ENCODE peak calls at places on chromosomes 5 and 9, in nine cellular contexts. One of them, this sample, is unnamed.

GRCh38 chr5:78995521-78995920 is 10.4 kb upstream of the ARSB start:
- DNase-seq in ACHN: no peak
- DNase-seq in activated effector memory CD4-positive, alpha-beta T cell treated with Interleukin-2 at 50 U/mL for 16 hours: no peak
- DNase-seq in activated CD4-positive, CD25-positive, alpha-beta regulatory T cell: no peak
- DNase-seq in brain microvascular endothelial cell: no peak
- DNase-seq in cardiac muscle cell: no peak
- DNase-seq in stimulated activated naive B cell treated with anti-CD40 and anti-IgM and Interleukin-4, amounts not matched to agents 10 μg/mL and 1 μg/mL and 100 μg/mL, for 72 hours: no peak
- DNase-seq in stimulated activated CD8-positive, alpha-beta memory T cell treated with anti-CD3 and anti-CD28 coated beads, Interleukin-15, amount 100 ng/mL, for 24 hours: no peak
- DNase-seq in T-helper 2 cell: no peak
- DNase-seq in this sample: no peak

GRCh38 chr5:111254613-111255012 is 30.4 kb downstream of the CAMK4 start:
- DNase-seq in ACHN: peak; percentile 2
- DNase-seq in activated effector memory CD4-positive, alpha-beta T cell treated with Interleukin-2 at 50 U/mL for 16 hours: peak; percentile 13
- DNase-seq in activated CD4-positive, CD25-positive, alpha-beta regulatory T cell: no peak
- DNase-seq in brain microvascular endothelial cell: peak; percentile 9
- DNase-seq in cardiac muscle cell: no peak
- DNase-seq in stimulated activated naive B cell treated with anti-CD40 and anti-IgM and Interleukin-4, amounts not matched to agents 10 μg/mL and 1 μg/mL and 100 μg/mL, for 72 hours: peak; percentile 61
- DNase-seq in stimulated activated CD8-positive, alpha-beta memory T cell treated with anti-CD3 and anti-CD28 coated beads, Interleukin-15, amount 100 ng/mL, for 24 hours: no peak
- DNase-seq in T-helper 2 cell: no peak
- DNase-seq in this sample: peak; percentile 96

GRCh38 chr5:95843733-95844223 is 21.3 kb upstream of the GLRX start:
- DNase-seq in ACHN: no peak
- DNase-seq in activated effector memory CD4-positive, alpha-beta T cell treated with Interleukin-2 at 50 U/mL for 16 hours: no peak
- DNase-seq in activated CD4-positive, CD25-positive, alpha-beta regulatory T cell: no peak
- DNase-seq in brain microvascular endothelial cell: no peak
- DNase-seq in cardiac muscle cell: no peak
- DNase-seq in stimulated activated naive B cell treated with anti-CD40 and anti-IgM and Interleukin-4, amounts not matched to agents 10 μg/mL and 1 μg/mL and 100 μg/mL, for 72 hours: no peak
- DNase-seq in stimulated activated CD8-positive, alpha-beta memory T cell treated with anti-CD3 and anti-CD28 coated beads, Interleukin-15, amount 100 ng/mL, for 24 hours: no peak
- DNase-seq in T-helper 2 cell: no peak
- DNase-seq in this sample: no peak

GRCh38 chr5:2753452-2754409 is 2.3 kb upstream of the IRX2 start:
- DNase-seq in ACHN: no peak
- DNase-seq in activated effector memory CD4-positive, alpha-beta T cell treated with Interleukin-2 at 50 U/mL for 16 hours: no peak
- DNase-seq in activated CD4-positive, CD25-positive, alpha-beta regulatory T cell: no peak
- DNase-seq in brain microvascular endothelial cell: no peak
- DNase-seq in cardiac muscle cell: peak; percentile 30
- DNase-seq in stimulated activated naive B cell treated with anti-CD40 and anti-IgM and Interleukin-4, amounts not matched to agents 10 μg/mL and 1 μg/mL and 100 μg/mL, for 72 hours: no peak
- DNase-seq in stimulated activated CD8-positive, alpha-beta memory T cell treated with anti-CD3 and anti-CD28 coated beads, Interleukin-15, amount 100 ng/mL, for 24 hours: no peak
- DNase-seq in T-helper 2 cell: no peak
- DNase-seq in this sample: no peak

GRCh38 chr5:2877520-2877919 is 126.0 kb upstream of the IRX2 start:
- DNase-seq in ACHN: no peak
- DNase-seq in activated effector memory CD4-positive, alpha-beta T cell treated with Interleukin-2 at 50 U/mL for 16 hours: no peak
- DNase-seq in activated CD4-positive, CD25-positive, alpha-beta regulatory T cell: no peak
- DNase-seq in brain microvascular endothelial cell: no peak
- DNase-seq in cardiac muscle cell: no peak
- DNase-seq in stimulated activated naive B cell treated with anti-CD40 and anti-IgM and Interleukin-4, amounts not matched to agents 10 μg/mL and 1 μg/mL and 100 μg/mL, for 72 hours: no peak
- DNase-seq in stimulated activated CD8-positive, alpha-beta memory T cell treated with anti-CD3 and anti-CD28 coated beads, Interleukin-15, amount 100 ng/mL, for 24 hours: no peak
- DNase-seq in T-helper 2 cell: no peak
- DNase-seq in this sample: no peak

GRCh38 chr9:99166149-99166548 is 55.6 kb downstream of the ALG2 start:
- DNase-seq in ACHN: no peak
- DNase-seq in activated effector memory CD4-positive, alpha-beta T cell treated with Interleukin-2 at 50 U/mL for 16 hours: no peak
- DNase-seq in activated CD4-positive, CD25-positive, alpha-beta regulatory T cell: no peak
- DNase-seq in brain microvascular endothelial cell: no peak
- DNase-seq in cardiac muscle cell: no peak
- DNase-seq in stimulated activated naive B cell treated with anti-CD40 and anti-IgM and Interleukin-4, amounts not matched to agents 10 μg/mL and 1 μg/mL and 100 μg/mL, for 72 hours: no peak
- DNase-seq in stimulated activated CD8-positive, alpha-beta memory T cell treated with anti-CD3 and anti-CD28 coated beads, Interleukin-15, amount 100 ng/mL, for 24 hours: no peak
- DNase-seq in T-helper 2 cell: no peak
- DNase-seq in this sample: no peak

GRCh38 chr9:38263534-38263933 is 129.0 kb upstream of the ALDH1B1 start:
- DNase-seq in ACHN: peak; percentile 45
- DNase-seq in activated effector memory CD4-positive, alpha-beta T cell treated with Interleukin-2 at 50 U/mL for 16 hours: no peak
- DNase-seq in activated CD4-positive, CD25-positive, alpha-beta regulatory T cell: no peak
- DNase-seq in brain microvascular endothelial cell: peak; percentile 16
- DNase-seq in cardiac muscle cell: no peak
- DNase-seq in stimulated activated naive B cell treated with anti-CD40 and anti-IgM and Interleukin-4, amounts not matched to agents 10 μg/mL and 1 μg/mL and 100 μg/mL, for 72 hours: no peak
- DNase-seq in stimulated activated CD8-positive, alpha-beta memory T cell treated with anti-CD3 and anti-CD28 coated beads, Interleukin-15, amount 100 ng/mL, for 24 hours: no peak
- DNase-seq in T-helper 2 cell: no peak
- DNase-seq in this sample: no peak

GRCh38 chr5:19745247-19745646 is 242.8 kb downstream of the CDH18 start:
- DNase-seq in ACHN: no peak
- DNase-seq in activated effector memory CD4-positive, alpha-beta T cell treated with Interleukin-2 at 50 U/mL for 16 hours: no peak
- DNase-seq in activated CD4-positive, CD25-positive, alpha-beta regulatory T cell: no peak
- DNase-seq in brain microvascular endothelial cell: no peak
- DNase-seq in cardiac muscle cell: no peak
- DNase-seq in stimulated activated naive B cell treated with anti-CD40 and anti-IgM and Interleukin-4, amounts not matched to agents 10 μg/mL and 1 μg/mL and 100 μg/mL, for 72 hours: no peak
- DNase-seq in stimulated activated CD8-positive, alpha-beta memory T cell treated with anti-CD3 and anti-CD28 coated beads, Interleukin-15, amount 100 ng/mL, for 24 hours: no peak
- DNase-seq in T-helper 2 cell: no peak
- DNase-seq in this sample: no peak

GRCh38 chr9:81626511-81626910 is 62.8 kb downstream of the TLE1 start:
- DNase-seq in ACHN: no peak
- DNase-seq in activated effector memory CD4-positive, alpha-beta T cell treated with Interleukin-2 at 50 U/mL for 16 hours: no peak
- DNase-seq in activated CD4-positive, CD25-positive, alpha-beta regulatory T cell: no peak
- DNase-seq in brain microvascular endothelial cell: no peak
- DNase-seq in cardiac muscle cell: no peak
- DNase-seq in stimulated activated naive B cell treated with anti-CD40 and anti-IgM and Interleukin-4, amounts not matched to agents 10 μg/mL and 1 μg/mL and 100 μg/mL, for 72 hours: no peak
- DNase-seq in stimulated activated CD8-positive, alpha-beta memory T cell treated with anti-CD3 and anti-CD28 coated beads, Interleukin-15, amount 100 ng/mL, for 24 hours: no peak
- DNase-seq in T-helper 2 cell: no peak
- DNase-seq in this sample: no peak

GRCh38 chr5:7947301-7947700 is 78.4 kb downstream of the MTRR start:
- DNase-seq in ACHN: no peak
- DNase-seq in activated effector memory CD4-positive, alpha-beta T cell treated with Interleukin-2 at 50 U/mL for 16 hours: no peak
- DNase-seq in activated CD4-positive, CD25-positive, alpha-beta regulatory T cell: no peak
- DNase-seq in brain microvascular endothelial cell: no peak
- DNase-seq in cardiac muscle cell: no peak
- DNase-seq in stimulated activated naive B cell treated with anti-CD40 and anti-IgM and Interleukin-4, amounts not matched to agents 10 μg/mL and 1 μg/mL and 100 μg/mL, for 72 hours: no peak
- DNase-seq in stimulated activated CD8-positive, alpha-beta memory T cell treated with anti-CD3 and anti-CD28 coated beads, Interleukin-15, amount 100 ng/mL, for 24 hours: no peak
- DNase-seq in T-helper 2 cell: no peak
- DNase-seq in this sample: no peak

GRCh38 chr5:140372971-140373487 is 13.0 kb downstream of the SLC4A9 start:
- DNase-seq in ACHN: peak; percentile 75
- DNase-seq in activated effector memory CD4-positive, alpha-beta T cell treated with Interleukin-2 at 50 U/mL for 16 hours: no peak
- DNase-seq in activated CD4-positive, CD25-positive, alpha-beta regulatory T cell: no peak
- DNase-seq in brain microvascular endothelial cell: peak; percentile 58
- DNase-seq in cardiac muscle cell: peak; percentile 74
- DNase-seq in stimulated activated naive B cell treated with anti-CD40 and anti-IgM and Interleukin-4, amounts not matched to agents 10 μg/mL and 1 μg/mL and 100 μg/mL, for 72 hours: peak; percentile 14
- DNase-seq in stimulated activated CD8-positive, alpha-beta memory T cell treated with anti-CD3 and anti-CD28 coated beads, Interleukin-15, amount 100 ng/mL, for 24 hours: no peak
- DNase-seq in T-helper 2 cell: no peak
- DNase-seq in this sample: no peak

GRCh38 chr5:174596429-174596828 is 128.0 kb upstream of the MSX2 start:
- DNase-seq in ACHN: peak; percentile 69
- DNase-seq in activated effector memory CD4-positive, alpha-beta T cell treated with Interleukin-2 at 50 U/mL for 16 hours: no peak
- DNase-seq in activated CD4-positive, CD25-positive, alpha-beta regulatory T cell: no peak
- DNase-seq in brain microvascular endothelial cell: peak; percentile 26
- DNase-seq in cardiac muscle cell: no peak
- DNase-seq in stimulated activated naive B cell treated with anti-CD40 and anti-IgM and Interleukin-4, amounts not matched to agents 10 μg/mL and 1 μg/mL and 100 μg/mL, for 72 hours: no peak
- DNase-seq in stimulated activated CD8-positive, alpha-beta memory T cell treated with anti-CD3 and anti-CD28 coated beads, Interleukin-15, amount 100 ng/mL, for 24 hours: no peak
- DNase-seq in T-helper 2 cell: no peak
- DNase-seq in this sample: no peak